ENCODE peak calls at places on chromosomes 4 and X, in five cellular contexts. One of them, this sample, is unnamed.

GRCh38 chrX:154411981-154412340 is 622 bp downstream of the TAFAZZIN start:
- DNase-seq in hypothalamus: peak
- DNase-seq in lung microvascular endothelial cell: peak
- DNase-seq in T-helper 1 cell: no peak
- DNase-seq in iris pigment epithelial cell: peak
- DNase-seq in this sample: peak

GRCh38 chr4:2339458-2340271 is 77.8 kb upstream of the MXD4 start:
- DNase-seq in T-helper 1 cell: no peak
- DNase-seq in lung microvascular endothelial cell: no peak
- DNase-seq in hypothalamus: no peak
- DNase-seq in iris pigment epithelial cell: no peak
- DNase-seq in this sample: no peak

GRCh38 chrX:15299945-15300851 is 15.2 kb downstream of the ASB11 start:
- DNase-seq in hypothalamus: no peak
- DNase-seq in T-helper 1 cell: no peak
- DNase-seq in iris pigment epithelial cell: peak
- DNase-seq in lung microvascular endothelial cell: peak
- DNase-seq in this sample: peak

GRCh38 chr4:77007358-77008230 is 58.0 kb downstream of the SEPTIN11 start:
- DNase-seq in iris pigment epithelial cell: peak
- DNase-seq in lung microvascular endothelial cell: peak
- DNase-seq in hypothalamus: no peak
- DNase-seq in T-helper 1 cell: no peak
- DNase-seq in this sample: no peak

GRCh38 chr4:173547889-173548288 is 17.9 kb upstream of the HAND2 start:
- DNase-seq in lung microvascular endothelial cell: no peak
- DNase-seq in hypothalamus: no peak
- DNase-seq in iris pigment epithelial cell: no peak
- DNase-seq in T-helper 1 cell: no peak
- DNase-seq in this sample: no peak

GRCh38 chrX:134315893-134316292 is 78.9 kb downstream of the CCDC160 start:
- DNase-seq in lung microvascular endothelial cell: no peak
- DNase-seq in T-helper 1 cell: no peak
- DNase-seq in iris pigment epithelial cell: no peak
- DNase-seq in hypothalamus: no peak
- DNase-seq in this sample: no peak

GRCh38 chr4:14308229-14308651 is 680.7 kb upstream of the BOD1L1 start:
- DNase-seq in hypothalamus: no peak
- DNase-seq in T-helper 1 cell: no peak
- DNase-seq in lung microvascular endothelial cell: no peak
- DNase-seq in iris pigment epithelial cell: no peak
- DNase-seq in this sample: no peak

GRCh38 chrX:65696613-65697012 is 29.2 kb downstream of the MSN start:
- DNase-seq in lung microvascular endothelial cell: no peak
- DNase-seq in hypothalamus: no peak
- DNase-seq in T-helper 1 cell: no peak
- DNase-seq in iris pigment epithelial cell: no peak
- DNase-seq in this sample: peak

GRCh38 chr4:18938343-18939109 is 917.0 kb upstream of the LCORL start:
- DNase-seq in lung microvascular endothelial cell: no peak
- DNase-seq in iris pigment epithelial cell: peak
- DNase-seq in hypothalamus: no peak
- DNase-seq in T-helper 1 cell: no peak
- DNase-seq in this sample: no peak

GRCh38 chr4:153922148-153922547 is 133.3 kb upstream of the SFRP2 start:
- DNase-seq in lung microvascular endothelial cell: no peak
- DNase-seq in iris pigment epithelial cell: no peak
- DNase-seq in T-helper 1 cell: no peak
- DNase-seq in hypothalamus: no peak
- DNase-seq in this sample: no peak

GRCh38 chr4:166896254-166896653 is 338.0 kb downstream of the SPOCK3 start:
- DNase-seq in hypothalamus: no peak
- DNase-seq in lung microvascular endothelial cell: no peak
- DNase-seq in T-helper 1 cell: no peak
- DNase-seq in iris pigment epithelial cell: no peak
- DNase-seq in this sample: no peak

GRCh38 chrX:31213941-31214340 is 142.1 kb upstream of the FTHL17 start:
- DNase-seq in hypothalamus: no peak
- DNase-seq in lung microvascular endothelial cell: no peak
- DNase-seq in iris pigment epithelial cell: peak
- DNase-seq in T-helper 1 cell: no peak
- DNase-seq in this sample: peak

GRCh38 chr4:153556441-153556815 is 90.3 kb downstream of the TMEM131L start:
- DNase-seq in T-helper 1 cell: no peak
- DNase-seq in hypothalamus: no peak
- DNase-seq in lung microvascular endothelial cell: no peak
- DNase-seq in iris pigment epithelial cell: no peak
- DNase-seq in this sample: no peak

GRCh38 chr4:3174371-3175338 is 74.3 kb upstream of the MSANTD1 start:
- DNase-seq in T-helper 1 cell: no peak
- DNase-seq in iris pigment epithelial cell: no peak
- DNase-seq in hypothalamus: no peak
- DNase-seq in lung microvascular endothelial cell: no peak
- DNase-seq in this sample: no peak

GRCh38 chr4:141609243-141609642 is 27.1 kb upstream of the IL15 start:
- DNase-seq in lung microvascular endothelial cell: no peak
- DNase-seq in T-helper 1 cell: no peak
- DNase-seq in iris pigment epithelial cell: no peak
- DNase-seq in hypothalamus: no peak
- DNase-seq in this sample: no peak

GRCh38 chr4:96543346-96543745 is 703.5 kb downstream of the PDHA2 start:
- DNase-seq in iris pigment epithelial cell: no peak
- DNase-seq in lung microvascular endothelial cell: no peak
- DNase-seq in hypothalamus: no peak
- DNase-seq in T-helper 1 cell: no peak
- DNase-seq in this sample: no peak

GRCh38 chrX:99933865-99934264 is 476.2 kb downstream of the PCDH19 start:
- DNase-seq in hypothalamus: no peak
- DNase-seq in iris pigment epithelial cell: no peak
- DNase-seq in T-helper 1 cell: no peak
- DNase-seq in lung microvascular endothelial cell: no peak
- DNase-seq in this sample: no peak

GRCh38 chrX:48083212-48083611 is 11.8 kb upstream of the ZNF630 start:
- DNase-seq in T-helper 1 cell: no peak
- DNase-seq in lung microvascular endothelial cell: peak
- DNase-seq in iris pigment epithelial cell: peak
- DNase-seq in hypothalamus: peak
- DNase-seq in this sample: peak

GRCh38 chr4:104425003-104425402 is 69.7 kb downstream of the CXXC4 start:
- DNase-seq in hypothalamus: no peak
- DNase-seq in iris pigment epithelial cell: no peak
- DNase-seq in T-helper 1 cell: no peak
- DNase-seq in lung microvascular endothelial cell: no peak
- DNase-seq in this sample: peak

This sample was measured in NCI-H82.